ENCODE peak calls at places on chromosomes 16 and 17, in ten cellular contexts. W is CD8-positive, alpha-beta T cell; F is A673; I is NCI-H446; M is NCI-H460; Z is H54; D is activated gamma-delta T cell; Q is transverse colon; Y is stimulated activated CD4-positive, alpha-beta T cell treated with anti-CD3 and anti-CD28 coated beads, Interleukin-12 subunit alpha, Interleukin-12 subunit beta, amount 100 ng/mL, for 24 hours; C is LHCN-M2. O is an unnamed sample.

GRCh38 chr17:66405836-66406679 is 103.6 kb downstream of the PRKCA start:
- DNase-seq in W (no peak), F (peak), I (peak), M (no peak), Z (no peak), D (no peak), Q (no peak), Y (no peak), C (peak), O (no peak)

GRCh38 chr17:76957600-76958464 is 89.6 kb downstream of the MGAT5B start:
- DNase-seq in W (no peak), F (no peak), I (no peak), M (no peak), Z (no peak), D (no peak), Q (no peak), Y (no peak), C (peak), O (no peak)

GRCh38 chr16:11094075-11094593 is 149.8 kb downstream of the CLEC16A start:
- DNase-seq in W (no peak), F (no peak), I (no peak), M (no peak), Z (peak), D (no peak), Q (peak), Y (peak), C (no peak), O (no peak)

GRCh38 chr16:30786936-30787612 is at the start of gene ZNF629:
- DNase-seq in W (no peak), F (peak), I (peak), M (peak), Z (peak), D (no peak), Q (peak), Y (no peak), C (peak), O (peak)

GRCh38 chr17:59763861-59764260 is 56.4 kb downstream of the VMP1 start:
- DNase-seq in W (no peak), F (no peak), I (no peak), M (no peak), Z (no peak), D (no peak), Q (no peak), Y (no peak), C (peak), O (peak)

GRCh38 chr16:79261461-79261860 is 339.1 kb downstream of the MAF start:
- DNase-seq in W (no peak), F (peak), I (no peak), M (no peak), Z (peak), D (no peak), Q (peak), Y (no peak), C (no peak), O (no peak)

GRCh38 chr17:75642221-75643032 is 9.2 kb downstream of the SMIM5 start:
- DNase-seq in W (no peak), F (no peak), I (no peak), M (no peak), Z (no peak), D (no peak), Q (peak), Y (no peak), C (no peak), O (no peak)

GRCh38 chr16:50425648-50426047 is 56.9 kb upstream of the BRD7 start:
- DNase-seq in W (no peak), F (no peak), I (no peak), M (no peak), Z (no peak), D (no peak), Q (no peak), Y (no peak), C (no peak), O (no peak)

GRCh38 chr17:51734462-51734861 is 424.1 kb downstream of the CA10 start:
- DNase-seq in W (no peak), F (no peak), I (peak), M (no peak), Z (peak), D (no peak), Q (no peak), Y (no peak), C (no peak), O (no peak)

GRCh38 chr17:50051082-50051576 is 4.8 kb upstream of the ITGA3 start:
- DNase-seq in W (peak), F (peak), I (no peak), M (peak), Z (peak), D (no peak), Q (no peak), Y (peak), C (peak), O (no peak)

GRCh38 chr17:79800325-79801155 is 3.7 kb upstream of the CBX8 start:
- DNase-seq in W (no peak), F (peak), I (peak), M (no peak), Z (peak), D (no peak), Q (peak), Y (no peak), C (peak), O (no peak)

GRCh38 chr16:49490321-49490705 is 116.7 kb downstream of the C16orf78 start:
- DNase-seq in W (no peak), F (no peak), I (no peak), M (no peak), Z (no peak), D (no peak), Q (no peak), Y (no peak), C (no peak), O (no peak)

GRCh38 chr17:61479493-61480413 is 27.5 kb downstream of the TBX4 start:
- DNase-seq in W (no peak), F (no peak), I (no peak), M (no peak), Z (no peak), D (no peak), Q (no peak), Y (no peak), C (no peak), O (no peak)

GRCh38 chr17:14084955-14085354 is 15.7 kb downstream of the COX10 start:
- DNase-seq in W (no peak), F (no peak), I (no peak), M (no peak), Z (no peak), D (no peak), Q (no peak), Y (no peak), C (no peak), O (no peak)

GRCh38 chr17:38560503-38561318 is 45.0 kb downstream of the SRCIN1 start:
- DNase-seq in W (no peak), F (no peak), I (no peak), M (no peak), Z (no peak), D (no peak), Q (no peak), Y (no peak), C (no peak), O (no peak)

GRCh38 chr16:88907768-88908167 is 41.3 kb upstream of the PABPN1L start:
- DNase-seq in W (no peak), F (no peak), I (no peak), M (no peak), Z (peak), D (no peak), Q (no peak), Y (no peak), C (peak), O (no peak)

GRCh38 chr17:63775420-63775819 is 1.4 kb downstream of the DDX42 start:
- DNase-seq in W (no peak), F (no peak), I (no peak), M (no peak), Z (no peak), D (no peak), Q (no peak), Y (no peak), C (no peak), O (no peak)

GRCh38 chr16:63617047-63617989 is 1504.5 kb downstream of the CDH11 start:
- DNase-seq in W (no peak), F (peak), I (no peak), M (no peak), Z (no peak), D (no peak), Q (no peak), Y (no peak), C (no peak), O (no peak)

GRCh38 chr16:68228652-68229051 is 7.3 kb downstream of the ESRP2 start:
- DNase-seq in W (no peak), F (no peak), I (no peak), M (no peak), Z (no peak), D (no peak), Q (no peak), Y (no peak), C (no peak), O (no peak)

O was measured in HS-27A.